ENCODE peak calls at places on chromosome 20, in seven cellular contexts. J is NCI-H1436; M is activated CD4-positive, alpha-beta T cell treated with anti-CD3 and anti-CD28 coated beads, Interleukin-2, amount 10 ng/mL, durations not matched to agents 7 days and 5 days; X is A549; R is central memory CD4-positive, alpha-beta T cell; Z is T1000; Y is neuronal stem cell. E is an unnamed sample.

GRCh38 chr20:51801220-51801991 is 915 bp downstream of the SALL4 start:
- DNase-seq in Y (peak; percentile 64), J (no peak), R (no peak), X (peak; percentile 42), Z (no peak), M (no peak), E (no peak)

GRCh38 chr20:5180421-5180820 is 53.6 kb downstream of the CDS2 start:
- DNase-seq in M (no peak), Y (no peak), R (no peak), X (no peak), J (no peak), Z (no peak), E (no peak)

GRCh38 chr20:584375-585301 is 25.5 kb downstream of the TCF15 start:
- DNase-seq in X (peak; percentile 43), R (no peak), M (no peak), Z (no peak), Y (no peak), J (no peak), E (peak; percentile 40)

GRCh38 chr20:58179432-58180099 is 48.9 kb downstream of the ANKRD60 start:
- DNase-seq in Z (peak; percentile 47), Y (peak; percentile 70), M (peak; percentile 59), J (peak; percentile 24), X (peak; percentile 48), R (peak; percentile 49), E (peak; percentile 67)

GRCh38 chr20:3213226-3213625 is 3.9 kb downstream of the ITPA start:
- DNase-seq in X (no peak), J (no peak), M (no peak), Y (no peak), R (no peak), Z (no peak), E (no peak)

GRCh38 chr20:23136893-23137745 is 51.0 kb upstream of the CD93 start:
- DNase-seq in Y (no peak), M (no peak), Z (no peak), X (peak; percentile 43), R (no peak), J (no peak), E (no peak)

GRCh38 chr20:63961664-63962425 is 5.6 kb upstream of the UCKL1 start:
- DNase-seq in M (no peak), J (no peak), Y (no peak), X (no peak), Z (no peak), R (no peak), E (no peak)

GRCh38 chr20:62203378-62204030 is 16.6 kb downstream of the HRH3 start:
- DNase-seq in R (no peak), X (no peak), J (peak; percentile 69), Z (no peak), Y (no peak), M (no peak), E (no peak)

GRCh38 chr20:50645253-50646068 is 45.9 kb downstream of the RIPOR3 start:
- DNase-seq in R (no peak), Z (peak; percentile 97), Y (no peak), J (no peak), X (peak; percentile 99), M (no peak), E (no peak)

GRCh38 chr20:33076662-33077398 is 2.6 kb upstream of the BPIFB4 start:
- DNase-seq in Z (no peak), Y (no peak), M (peak; percentile 20), J (no peak), R (no peak), X (no peak), E (no peak)